ENCODE peak calls at places on chromosome 13, in nine cellular contexts. One of them, this sample, is unnamed.

GRCh38 chr13:102903659-102904407 is 58.0 kb downstream of the ERCC5 start:
- DNase-seq in activated CD4-positive, alpha-beta T cell treated with anti-CD3 and anti-CD28 coated beads, Interleukin-2, amount 50 U/mL, for 4 hours: no peak
- DNase-seq in H7: peak
- DNase-seq in GM20000: no peak
- DNase-seq in effector memory CD4-positive, alpha-beta T cell: no peak
- DNase-seq in lower leg skin: no peak
- DNase-seq in endothelial cell: peak
- DNase-seq in HTR-8/SVneo: peak
- DNase-seq in BJ: no peak
- DNase-seq in this sample: no peak

GRCh38 chr13:99746857-99747710 is 224.5 kb downstream of the ZIC5 start:
- DNase-seq in activated CD4-positive, alpha-beta T cell treated with anti-CD3 and anti-CD28 coated beads, Interleukin-2, amount 50 U/mL, for 4 hours: no peak
- DNase-seq in effector memory CD4-positive, alpha-beta T cell: no peak
- DNase-seq in endothelial cell: no peak
- DNase-seq in GM20000: no peak
- DNase-seq in HTR-8/SVneo: no peak
- DNase-seq in lower leg skin: no peak
- DNase-seq in H7: peak
- DNase-seq in BJ: no peak
- DNase-seq in this sample: no peak

GRCh38 chr13:24664726-24665409 is 15.3 kb upstream of the ATP12A start:
- DNase-seq in endothelial cell: no peak
- DNase-seq in GM20000: no peak
- DNase-seq in lower leg skin: peak
- DNase-seq in BJ: no peak
- DNase-seq in effector memory CD4-positive, alpha-beta T cell: no peak
- DNase-seq in HTR-8/SVneo: no peak
- DNase-seq in H7: no peak
- DNase-seq in activated CD4-positive, alpha-beta T cell treated with anti-CD3 and anti-CD28 coated beads, Interleukin-2, amount 50 U/mL, for 4 hours: no peak
- DNase-seq in this sample: peak

GRCh38 chr13:80337011-80337688 is 3.8 kb downstream of the SPRY2 start:
- DNase-seq in H7: peak
- DNase-seq in lower leg skin: peak
- DNase-seq in GM20000: no peak
- DNase-seq in endothelial cell: no peak
- DNase-seq in activated CD4-positive, alpha-beta T cell treated with anti-CD3 and anti-CD28 coated beads, Interleukin-2, amount 50 U/mL, for 4 hours: no peak
- DNase-seq in HTR-8/SVneo: no peak
- DNase-seq in effector memory CD4-positive, alpha-beta T cell: no peak
- DNase-seq in BJ: no peak
- DNase-seq in this sample: no peak

GRCh38 chr13:113647351-113648217 is 10.4 kb downstream of the ATP4B start:
- DNase-seq in activated CD4-positive, alpha-beta T cell treated with anti-CD3 and anti-CD28 coated beads, Interleukin-2, amount 50 U/mL, for 4 hours: no peak
- DNase-seq in lower leg skin: peak
- DNase-seq in H7: peak
- DNase-seq in endothelial cell: no peak
- DNase-seq in effector memory CD4-positive, alpha-beta T cell: no peak
- DNase-seq in HTR-8/SVneo: no peak
- DNase-seq in GM20000: no peak
- DNase-seq in BJ: no peak
- DNase-seq in this sample: no peak

GRCh38 chr13:25085125-25085742 is 10.7 kb upstream of the PABPC3 start:
- DNase-seq in HTR-8/SVneo: peak
- DNase-seq in H7: peak
- DNase-seq in lower leg skin: no peak
- DNase-seq in activated CD4-positive, alpha-beta T cell treated with anti-CD3 and anti-CD28 coated beads, Interleukin-2, amount 50 U/mL, for 4 hours: no peak
- DNase-seq in GM20000: peak
- DNase-seq in effector memory CD4-positive, alpha-beta T cell: no peak
- DNase-seq in BJ: no peak
- DNase-seq in endothelial cell: peak
- DNase-seq in this sample: no peak

GRCh38 chr13:80276371-80277289 is 64.3 kb downstream of the SPRY2 start:
- DNase-seq in GM20000: peak
- DNase-seq in H7: peak
- DNase-seq in activated CD4-positive, alpha-beta T cell treated with anti-CD3 and anti-CD28 coated beads, Interleukin-2, amount 50 U/mL, for 4 hours: no peak
- DNase-seq in BJ: no peak
- DNase-seq in effector memory CD4-positive, alpha-beta T cell: no peak
- DNase-seq in lower leg skin: no peak
- DNase-seq in endothelial cell: peak
- DNase-seq in HTR-8/SVneo: no peak
- DNase-seq in this sample: no peak

GRCh38 chr13:31982540-31982939 is 49.0 kb upstream of the FRY start:
- DNase-seq in effector memory CD4-positive, alpha-beta T cell: no peak
- DNase-seq in GM20000: no peak
- DNase-seq in endothelial cell: no peak
- DNase-seq in H7: no peak
- DNase-seq in HTR-8/SVneo: peak
- DNase-seq in lower leg skin: no peak
- DNase-seq in activated CD4-positive, alpha-beta T cell treated with anti-CD3 and anti-CD28 coated beads, Interleukin-2, amount 50 U/mL, for 4 hours: no peak
- DNase-seq in BJ: peak
- DNase-seq in this sample: peak

GRCh38 chr13:99374994-99375805 is 68.0 kb upstream of the GPR183 start:
- DNase-seq in activated CD4-positive, alpha-beta T cell treated with anti-CD3 and anti-CD28 coated beads, Interleukin-2, amount 50 U/mL, for 4 hours: no peak
- DNase-seq in BJ: no peak
- DNase-seq in effector memory CD4-positive, alpha-beta T cell: no peak
- DNase-seq in H7: no peak
- DNase-seq in GM20000: peak
- DNase-seq in endothelial cell: no peak
- DNase-seq in lower leg skin: peak
- DNase-seq in HTR-8/SVneo: no peak
- DNase-seq in this sample: no peak

GRCh38 chr13:96860829-96861228 is 133.4 kb downstream of the OXGR1 start:
- DNase-seq in GM20000: no peak
- DNase-seq in lower leg skin: no peak
- DNase-seq in activated CD4-positive, alpha-beta T cell treated with anti-CD3 and anti-CD28 coated beads, Interleukin-2, amount 50 U/mL, for 4 hours: no peak
- DNase-seq in HTR-8/SVneo: no peak
- DNase-seq in effector memory CD4-positive, alpha-beta T cell: no peak
- DNase-seq in H7: no peak
- DNase-seq in endothelial cell: peak
- DNase-seq in BJ: no peak
- DNase-seq in this sample: no peak

GRCh38 chr13:59623516-59623915 is 540.2 kb downstream of the DIAPH3 start:
- DNase-seq in GM20000: no peak
- DNase-seq in effector memory CD4-positive, alpha-beta T cell: no peak
- DNase-seq in endothelial cell: no peak
- DNase-seq in lower leg skin: no peak
- DNase-seq in BJ: no peak
- DNase-seq in H7: no peak
- DNase-seq in HTR-8/SVneo: no peak
- DNase-seq in activated CD4-positive, alpha-beta T cell treated with anti-CD3 and anti-CD28 coated beads, Interleukin-2, amount 50 U/mL, for 4 hours: no peak
- DNase-seq in this sample: no peak

GRCh38 chr13:76894401-76895110 is 8.4 kb upstream of the KCTD12 start:
- DNase-seq in H7: no peak
- DNase-seq in lower leg skin: no peak
- DNase-seq in endothelial cell: no peak
- DNase-seq in BJ: no peak
- DNase-seq in HTR-8/SVneo: no peak
- DNase-seq in GM20000: no peak
- DNase-seq in effector memory CD4-positive, alpha-beta T cell: no peak
- DNase-seq in activated CD4-positive, alpha-beta T cell treated with anti-CD3 and anti-CD28 coated beads, Interleukin-2, amount 50 U/mL, for 4 hours: no peak
- DNase-seq in this sample: no peak

GRCh38 chr13:113555141-113555540 is 29.4 kb upstream of the TFDP1 start:
- DNase-seq in lower leg skin: peak
- DNase-seq in HTR-8/SVneo: no peak
- DNase-seq in endothelial cell: no peak
- DNase-seq in activated CD4-positive, alpha-beta T cell treated with anti-CD3 and anti-CD28 coated beads, Interleukin-2, amount 50 U/mL, for 4 hours: no peak
- DNase-seq in GM20000: no peak
- DNase-seq in BJ: no peak
- DNase-seq in effector memory CD4-positive, alpha-beta T cell: no peak
- DNase-seq in H7: peak
- DNase-seq in this sample: no peak

GRCh38 chr13:99265162-99265822 is 7.1 kb upstream of the GPR18 start:
- DNase-seq in BJ: no peak
- DNase-seq in endothelial cell: no peak
- DNase-seq in activated CD4-positive, alpha-beta T cell treated with anti-CD3 and anti-CD28 coated beads, Interleukin-2, amount 50 U/mL, for 4 hours: no peak
- DNase-seq in GM20000: no peak
- DNase-seq in lower leg skin: no peak
- DNase-seq in effector memory CD4-positive, alpha-beta T cell: no peak
- DNase-seq in H7: no peak
- DNase-seq in HTR-8/SVneo: no peak
- DNase-seq in this sample: no peak

GRCh38 chr13:64591981-64592380 is 2638.2 kb downstream of the PCDH9 start:
- DNase-seq in H7: no peak
- DNase-seq in lower leg skin: no peak
- DNase-seq in endothelial cell: no peak
- DNase-seq in activated CD4-positive, alpha-beta T cell treated with anti-CD3 and anti-CD28 coated beads, Interleukin-2, amount 50 U/mL, for 4 hours: no peak
- DNase-seq in GM20000: no peak
- DNase-seq in HTR-8/SVneo: no peak
- DNase-seq in effector memory CD4-positive, alpha-beta T cell: no peak
- DNase-seq in BJ: peak
- DNase-seq in this sample: peak

GRCh38 chr13:73754727-73755292 is 379.4 kb downstream of the KLF12 start:
- DNase-seq in HTR-8/SVneo: peak
- DNase-seq in GM20000: peak
- DNase-seq in effector memory CD4-positive, alpha-beta T cell: no peak
- DNase-seq in activated CD4-positive, alpha-beta T cell treated with anti-CD3 and anti-CD28 coated beads, Interleukin-2, amount 50 U/mL, for 4 hours: no peak
- DNase-seq in BJ: no peak
- DNase-seq in H7: no peak
- DNase-seq in endothelial cell: peak
- DNase-seq in lower leg skin: no peak
- DNase-seq in this sample: peak

GRCh38 chr13:95106562-95106961 is 194.7 kb downstream of the ABCC4 start:
- DNase-seq in lower leg skin: no peak
- DNase-seq in activated CD4-positive, alpha-beta T cell treated with anti-CD3 and anti-CD28 coated beads, Interleukin-2, amount 50 U/mL, for 4 hours: no peak
- DNase-seq in endothelial cell: no peak
- DNase-seq in HTR-8/SVneo: no peak
- DNase-seq in H7: no peak
- DNase-seq in effector memory CD4-positive, alpha-beta T cell: no peak
- DNase-seq in BJ: no peak
- DNase-seq in GM20000: no peak
- DNase-seq in this sample: no peak

GRCh38 chr13:49220035-49220855 is at the start of gene MLNR:
- DNase-seq in HTR-8/SVneo: no peak
- DNase-seq in GM20000: peak
- DNase-seq in lower leg skin: no peak
- DNase-seq in activated CD4-positive, alpha-beta T cell treated with anti-CD3 and anti-CD28 coated beads, Interleukin-2, amount 50 U/mL, for 4 hours: peak
- DNase-seq in effector memory CD4-positive, alpha-beta T cell: no peak
- DNase-seq in BJ: no peak
- DNase-seq in endothelial cell: peak
- DNase-seq in H7: peak
- DNase-seq in this sample: no peak

GRCh38 chr13:33678906-33679657 is 138.9 kb upstream of the RFC3 start:
- DNase-seq in H7: peak
- DNase-seq in effector memory CD4-positive, alpha-beta T cell: peak
- DNase-seq in HTR-8/SVneo: no peak
- DNase-seq in activated CD4-positive, alpha-beta T cell treated with anti-CD3 and anti-CD28 coated beads, Interleukin-2, amount 50 U/mL, for 4 hours: peak
- DNase-seq in GM20000: peak
- DNase-seq in lower leg skin: peak
- DNase-seq in endothelial cell: no peak
- DNase-seq in BJ: no peak
- DNase-seq in this sample: peak

GRCh38 chr13:113742445-113743120 is 16.4 kb upstream of the TMEM255B start:
- DNase-seq in lower leg skin: no peak
- DNase-seq in HTR-8/SVneo: no peak
- DNase-seq in effector memory CD4-positive, alpha-beta T cell: no peak
- DNase-seq in endothelial cell: no peak
- DNase-seq in GM20000: no peak
- DNase-seq in BJ: no peak
- DNase-seq in activated CD4-positive, alpha-beta T cell treated with anti-CD3 and anti-CD28 coated beads, Interleukin-2, amount 50 U/mL, for 4 hours: no peak
- DNase-seq in H7: no peak
- DNase-seq in this sample: no peak

GRCh38 chr13:111531505-111531904 is 211.1 kb downstream of the TEX29 start:
- DNase-seq in endothelial cell: no peak
- DNase-seq in GM20000: no peak
- DNase-seq in HTR-8/SVneo: no peak
- DNase-seq in H7: no peak
- DNase-seq in effector memory CD4-positive, alpha-beta T cell: no peak
- DNase-seq in BJ: no peak
- DNase-seq in lower leg skin: no peak
- DNase-seq in activated CD4-positive, alpha-beta T cell treated with anti-CD3 and anti-CD28 coated beads, Interleukin-2, amount 50 U/mL, for 4 hours: no peak
- DNase-seq in this sample: no peak

GRCh38 chr13:39915418-39915817 is 260.0 kb downstream of the COG6 start:
- DNase-seq in effector memory CD4-positive, alpha-beta T cell: no peak
- DNase-seq in BJ: no peak
- DNase-seq in HTR-8/SVneo: no peak
- DNase-seq in H7: no peak
- DNase-seq in GM20000: no peak
- DNase-seq in endothelial cell: no peak
- DNase-seq in activated CD4-positive, alpha-beta T cell treated with anti-CD3 and anti-CD28 coated beads, Interleukin-2, amount 50 U/mL, for 4 hours: no peak
- DNase-seq in lower leg skin: no peak
- DNase-seq in this sample: no peak

GRCh38 chr13:92187378-92187989 is 789.1 kb downstream of the GPC5 start:
- DNase-seq in GM20000: peak
- DNase-seq in effector memory CD4-positive, alpha-beta T cell: no peak
- DNase-seq in BJ: no peak
- DNase-seq in endothelial cell: peak
- DNase-seq in H7: peak
- DNase-seq in lower leg skin: no peak
- DNase-seq in HTR-8/SVneo: peak
- DNase-seq in activated CD4-positive, alpha-beta T cell treated with anti-CD3 and anti-CD28 coated beads, Interleukin-2, amount 50 U/mL, for 4 hours: no peak
- DNase-seq in this sample: no peak

GRCh38 chr13:105035092-105035491 is 1500.4 kb downstream of the EFNB2 start:
- DNase-seq in GM20000: no peak
- DNase-seq in lower leg skin: no peak
- DNase-seq in H7: no peak
- DNase-seq in HTR-8/SVneo: no peak
- DNase-seq in endothelial cell: no peak
- DNase-seq in BJ: no peak
- DNase-seq in activated CD4-positive, alpha-beta T cell treated with anti-CD3 and anti-CD28 coated beads, Interleukin-2, amount 50 U/mL, for 4 hours: no peak
- DNase-seq in effector memory CD4-positive, alpha-beta T cell: no peak
- DNase-seq in this sample: no peak

GRCh38 chr13:34926513-34926912 is 15.6 kb upstream of the NBEA start:
- DNase-seq in BJ: peak
- DNase-seq in effector memory CD4-positive, alpha-beta T cell: no peak
- DNase-seq in activated CD4-positive, alpha-beta T cell treated with anti-CD3 and anti-CD28 coated beads, Interleukin-2, amount 50 U/mL, for 4 hours: no peak
- DNase-seq in endothelial cell: peak
- DNase-seq in HTR-8/SVneo: no peak
- DNase-seq in lower leg skin: no peak
- DNase-seq in GM20000: no peak
- DNase-seq in H7: no peak
- DNase-seq in this sample: no peak

GRCh38 chr13:112506046-112506445 is 81.9 kb downstream of the TUBGCP3 start:
- DNase-seq in H7: no peak
- DNase-seq in activated CD4-positive, alpha-beta T cell treated with anti-CD3 and anti-CD28 coated beads, Interleukin-2, amount 50 U/mL, for 4 hours: no peak
- DNase-seq in HTR-8/SVneo: no peak
- DNase-seq in lower leg skin: no peak
- DNase-seq in effector memory CD4-positive, alpha-beta T cell: no peak
- DNase-seq in GM20000: no peak
- DNase-seq in endothelial cell: no peak
- DNase-seq in BJ: no peak
- DNase-seq in this sample: no peak

GRCh38 chr13:20101467-20102316 is 59.2 kb downstream of the GJA3 start:
- DNase-seq in HTR-8/SVneo: no peak
- DNase-seq in lower leg skin: no peak
- DNase-seq in BJ: no peak
- DNase-seq in effector memory CD4-positive, alpha-beta T cell: no peak
- DNase-seq in H7: peak
- DNase-seq in activated CD4-positive, alpha-beta T cell treated with anti-CD3 and anti-CD28 coated beads, Interleukin-2, amount 50 U/mL, for 4 hours: no peak
- DNase-seq in GM20000: no peak
- DNase-seq in endothelial cell: no peak
- DNase-seq in this sample: no peak

GRCh38 chr13:49690133-49690989 is 925 bp downstream of the EBPL start:
- DNase-seq in activated CD4-positive, alpha-beta T cell treated with anti-CD3 and anti-CD28 coated beads, Interleukin-2, amount 50 U/mL, for 4 hours: no peak
- DNase-seq in endothelial cell: no peak
- DNase-seq in lower leg skin: no peak
- DNase-seq in BJ: no peak
- DNase-seq in GM20000: no peak
- DNase-seq in H7: no peak
- DNase-seq in HTR-8/SVneo: no peak
- DNase-seq in effector memory CD4-positive, alpha-beta T cell: no peak
- DNase-seq in this sample: no peak

GRCh38 chr13:45055902-45056648 is 64.2 kb upstream of the GTF2F2 start:
- DNase-seq in HTR-8/SVneo: no peak
- DNase-seq in effector memory CD4-positive, alpha-beta T cell: no peak
- DNase-seq in BJ: no peak
- DNase-seq in GM20000: no peak
- DNase-seq in H7: no peak
- DNase-seq in activated CD4-positive, alpha-beta T cell treated with anti-CD3 and anti-CD28 coated beads, Interleukin-2, amount 50 U/mL, for 4 hours: no peak
- DNase-seq in lower leg skin: no peak
- DNase-seq in endothelial cell: no peak
- DNase-seq in this sample: peak

GRCh38 chr13:99218969-99219368 is 18.3 kb downstream of the UBAC2 start:
- DNase-seq in HTR-8/SVneo: no peak
- DNase-seq in lower leg skin: no peak
- DNase-seq in effector memory CD4-positive, alpha-beta T cell: peak
- DNase-seq in BJ: no peak
- DNase-seq in GM20000: no peak
- DNase-seq in H7: no peak
- DNase-seq in endothelial cell: no peak
- DNase-seq in activated CD4-positive, alpha-beta T cell treated with anti-CD3 and anti-CD28 coated beads, Interleukin-2, amount 50 U/mL, for 4 hours: peak
- DNase-seq in this sample: no peak

GRCh38 chr13:114009590-114010400 is 35.9 kb upstream of the C13orf46 start:
- DNase-seq in HTR-8/SVneo: no peak
- DNase-seq in GM20000: no peak
- DNase-seq in effector memory CD4-positive, alpha-beta T cell: no peak
- DNase-seq in BJ: no peak
- DNase-seq in endothelial cell: no peak
- DNase-seq in lower leg skin: peak
- DNase-seq in H7: no peak
- DNase-seq in activated CD4-positive, alpha-beta T cell treated with anti-CD3 and anti-CD28 coated beads, Interleukin-2, amount 50 U/mL, for 4 hours: no peak
- DNase-seq in this sample: no peak

This sample was measured in HS-5.